ENCODE peak calls at places on chromosome X, in six cellular contexts. O is hepatocyte, Y is GM23248, R is right atrium auricular region, U is tibial artery, W is keratinocyte. D is an unnamed sample.

GRCh38 chrX:134294548-134294947 is 57.6 kb downstream of the CCDC160 start:
- DNase-seq in O (no peak), Y (peak), R (no peak), U (no peak), W (no peak), D (no peak)

GRCh38 chrX:31962256-31962655 is 890.4 kb upstream of the FTHL17 start:
- DNase-seq in O (no peak), Y (no peak), R (no peak), U (no peak), W (no peak), D (no peak)

GRCh38 chrX:121389976-121390709 is 342.7 kb downstream of the GLUD2 start:
- DNase-seq in O (peak), Y (peak), R (no peak), U (no peak), W (no peak), D (no peak)

GRCh38 chrX:108439434-108439883 is at the start of gene COL4A5:
- DNase-seq in O (peak), Y (peak), R (no peak), U (peak), W (peak), D (peak)

GRCh38 chrX:134236690-134237362 is at the start of gene CCDC160:
- DNase-seq in O (peak), Y (peak), R (no peak), U (no peak), W (no peak), D (no peak)

GRCh38 chrX:123740006-123740405 is 7.2 kb upstream of the THOC2 start:
- DNase-seq in O (no peak), Y (no peak), R (no peak), U (no peak), W (no peak), D (no peak)

GRCh38 chrX:19554786-19555185 is 39.5 kb upstream of the MAP3K15 start:
- DNase-seq in O (no peak), Y (peak), R (no peak), U (no peak), W (no peak), D (no peak)

GRCh38 chrX:96576358-96576757 is 108.3 kb upstream of the DIAPH2 start:
- DNase-seq in O (no peak), Y (peak), R (no peak), U (no peak), W (no peak), D (no peak)

GRCh38 chrX:16882188-16882587 is 12.0 kb upstream of the RBBP7 start:
- DNase-seq in O (peak), Y (peak), R (no peak), U (peak), W (no peak), D (no peak)

GRCh38 chrX:102654696-102655095 is 3.4 kb downstream of the GPRASP1 start:
- DNase-seq in O (no peak), Y (no peak), R (no peak), U (no peak), W (no peak), D (no peak)

GRCh38 chrX:1468250-1468772 is 15.6 kb upstream of the ASMTL start:
- DNase-seq in O (no peak), Y (peak), R (peak), U (peak), W (no peak), D (no peak)

GRCh38 chrX:69179380-69179911 is 14.2 kb upstream of the PJA1 start:
- DNase-seq in O (peak), Y (no peak), R (peak), U (no peak), W (no peak), D (no peak)

DNA sequence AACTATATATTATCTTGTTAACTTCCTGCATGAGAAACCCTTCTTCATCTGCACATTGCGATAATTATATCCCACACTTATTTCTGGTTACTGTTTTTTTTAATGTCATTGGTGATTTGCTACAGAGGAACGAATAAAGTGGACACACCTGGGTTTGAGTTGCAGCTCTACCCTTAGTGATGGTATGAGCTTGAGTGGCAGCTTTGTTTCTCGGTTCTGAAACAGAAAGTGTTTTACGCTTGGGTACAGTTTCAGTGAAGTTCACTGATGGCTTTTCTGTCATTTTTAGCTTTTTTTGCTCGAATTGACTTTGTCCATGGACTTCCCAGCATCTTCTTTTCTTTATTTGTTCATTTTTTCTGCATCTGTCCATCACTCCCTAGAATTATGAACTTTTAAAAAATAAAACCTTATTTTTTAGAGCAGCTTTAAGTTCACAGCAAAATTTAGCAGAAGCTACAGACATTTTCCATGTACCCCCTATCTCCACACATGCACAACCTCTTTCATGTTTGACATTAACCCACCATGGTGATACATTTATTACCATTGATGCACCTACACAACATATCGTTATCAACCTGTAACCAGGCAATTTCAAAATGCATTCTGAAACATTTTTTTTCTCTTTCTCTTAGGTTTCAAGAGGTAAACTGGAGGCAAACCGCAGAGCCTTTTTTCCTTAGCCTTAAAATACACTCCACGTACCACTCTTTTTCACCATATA is 1041.6 kb upstream of the PRKX start:
- DNase-seq in O (no peak), Y (no peak), R (no peak), U (no peak), W (no peak), D (no peak)
- H3K27ac ChIP-seq in O (no peak), Y (no peak), R (no peak), U (no peak), W (no peak), D (no peak)

GRCh38 chrX:9846631-9847030 is 60.4 kb downstream of the SHROOM2 start:
- DNase-seq in O (no peak), Y (peak), R (no peak), U (no peak), W (no peak), D (no peak)
- H3K27ac ChIP-seq in O (peak), Y (peak), R (no peak), U (no peak), W (no peak), D (peak)

GRCh38 chrX:150649096-150649870 is 43.9 kb upstream of the MTMR1 start:
- DNase-seq in O (no peak), Y (peak), R (no peak), U (no peak), W (no peak), D (no peak)
- H3K27ac ChIP-seq in O (no peak), Y (peak), R (peak), U (no peak), W (peak), D (no peak)

GRCh38 chrX:136671006-136671610 is 23.1 kb downstream of the CD40LG start:
- DNase-seq in O (no peak), Y (no peak), R (no peak), U (no peak), W (no peak), D (no peak)
- H3K27ac ChIP-seq in O (no peak), Y (no peak), R (no peak), U (no peak), W (no peak), D (no peak)